ENCODE peak calls at places on chromosome 17, in ten cellular contexts. One of them, this sample, is unnamed.

GRCh38 chr17:69533481-69534234 is 119.2 kb downstream of the MAP2K6 start:
- DNase-seq in pons: no peak
- DNase-seq in EL: no peak
- DNase-seq in RPMI8226: no peak
- DNase-seq in CD8-positive, alpha-beta memory T cell: no peak
- DNase-seq in activated T-cell treated with anti-CD3 and anti-CD28 coated beads for 48 hours: no peak
- DNase-seq in T follicular helper cell: no peak
- DNase-seq in cerebellar cortex: no peak
- DNase-seq in transverse colon: no peak
- DNase-seq in midbrain: no peak
- DNase-seq in this sample: no peak

GRCh38 chr17:33302394-33302793 is 9.3 kb upstream of the ASIC2 start:
- DNase-seq in pons: no peak
- DNase-seq in EL: no peak
- DNase-seq in RPMI8226: no peak
- DNase-seq in CD8-positive, alpha-beta memory T cell: no peak
- DNase-seq in activated T-cell treated with anti-CD3 and anti-CD28 coated beads for 48 hours: no peak
- DNase-seq in T follicular helper cell: no peak
- DNase-seq in cerebellar cortex: no peak
- DNase-seq in transverse colon: no peak
- DNase-seq in midbrain: no peak
- DNase-seq in this sample: no peak

GRCh38 chr17:81579821-81580321 is 27.7 kb upstream of the FAAP100 start:
- DNase-seq in pons: no peak
- DNase-seq in EL: peak
- DNase-seq in RPMI8226: no peak
- DNase-seq in CD8-positive, alpha-beta memory T cell: no peak
- DNase-seq in activated T-cell treated with anti-CD3 and anti-CD28 coated beads for 48 hours: no peak
- DNase-seq in T follicular helper cell: no peak
- DNase-seq in cerebellar cortex: no peak
- DNase-seq in transverse colon: no peak
- DNase-seq in midbrain: no peak
- DNase-seq in this sample: peak

GRCh38 chr17:17859909-17860760 is 23.3 kb upstream of the SREBF1 start:
- DNase-seq in pons: peak
- DNase-seq in EL: peak
- DNase-seq in RPMI8226: peak
- DNase-seq in CD8-positive, alpha-beta memory T cell: peak
- DNase-seq in activated T-cell treated with anti-CD3 and anti-CD28 coated beads for 48 hours: peak
- DNase-seq in T follicular helper cell: peak
- DNase-seq in cerebellar cortex: peak
- DNase-seq in transverse colon: peak
- DNase-seq in midbrain: peak
- DNase-seq in this sample: peak

GRCh38 chr17:76370261-76370993 is 14.0 kb upstream of the SPHK1 start:
- DNase-seq in pons: no peak
- DNase-seq in EL: peak
- DNase-seq in RPMI8226: no peak
- DNase-seq in CD8-positive, alpha-beta memory T cell: no peak
- DNase-seq in activated T-cell treated with anti-CD3 and anti-CD28 coated beads for 48 hours: no peak
- DNase-seq in T follicular helper cell: no peak
- DNase-seq in cerebellar cortex: no peak
- DNase-seq in transverse colon: peak
- DNase-seq in midbrain: no peak
- DNase-seq in this sample: peak

GRCh38 chr17:66276328-66276937 is 26.0 kb upstream of the PRKCA start:
- DNase-seq in pons: no peak
- DNase-seq in EL: peak
- DNase-seq in RPMI8226: no peak
- DNase-seq in CD8-positive, alpha-beta memory T cell: no peak
- DNase-seq in activated T-cell treated with anti-CD3 and anti-CD28 coated beads for 48 hours: no peak
- DNase-seq in T follicular helper cell: no peak
- DNase-seq in cerebellar cortex: no peak
- DNase-seq in transverse colon: no peak
- DNase-seq in midbrain: no peak
- DNase-seq in this sample: peak

GRCh38 chr17:60664022-60664421 is 13.6 kb upstream of the BCAS3 start:
- DNase-seq in pons: no peak
- DNase-seq in EL: peak
- DNase-seq in RPMI8226: no peak
- DNase-seq in CD8-positive, alpha-beta memory T cell: no peak
- DNase-seq in activated T-cell treated with anti-CD3 and anti-CD28 coated beads for 48 hours: no peak
- DNase-seq in T follicular helper cell: no peak
- DNase-seq in cerebellar cortex: no peak
- DNase-seq in transverse colon: no peak
- DNase-seq in midbrain: no peak
- DNase-seq in this sample: peak

GRCh38 chr17:6574689-6575595 is 18.6 kb upstream of the PITPNM3 start:
- DNase-seq in pons: peak
- DNase-seq in EL: peak
- DNase-seq in RPMI8226: no peak
- DNase-seq in CD8-positive, alpha-beta memory T cell: no peak
- DNase-seq in activated T-cell treated with anti-CD3 and anti-CD28 coated beads for 48 hours: peak
- DNase-seq in T follicular helper cell: no peak
- DNase-seq in cerebellar cortex: peak
- DNase-seq in transverse colon: peak
- DNase-seq in midbrain: peak
- DNase-seq in this sample: peak

GRCh38 chr17:50177983-50178834 is 12.4 kb downstream of the SGCA start:
- DNase-seq in pons: no peak
- DNase-seq in EL: peak
- DNase-seq in RPMI8226: peak
- DNase-seq in CD8-positive, alpha-beta memory T cell: peak
- DNase-seq in activated T-cell treated with anti-CD3 and anti-CD28 coated beads for 48 hours: peak
- DNase-seq in T follicular helper cell: no peak
- DNase-seq in cerebellar cortex: no peak
- DNase-seq in transverse colon: peak
- DNase-seq in midbrain: peak
- DNase-seq in this sample: peak

GRCh38 chr17:1134634-1135324 is 45.0 kb downstream of the ABR start:
- DNase-seq in pons: no peak
- DNase-seq in EL: no peak
- DNase-seq in RPMI8226: no peak
- DNase-seq in CD8-positive, alpha-beta memory T cell: no peak
- DNase-seq in activated T-cell treated with anti-CD3 and anti-CD28 coated beads for 48 hours: no peak
- DNase-seq in T follicular helper cell: no peak
- DNase-seq in cerebellar cortex: no peak
- DNase-seq in transverse colon: no peak
- DNase-seq in midbrain: no peak
- DNase-seq in this sample: no peak

GRCh38 chr17:40253565-40253964 is 34.1 kb upstream of the CDC6 start:
- DNase-seq in pons: no peak
- DNase-seq in EL: peak
- DNase-seq in RPMI8226: no peak
- DNase-seq in CD8-positive, alpha-beta memory T cell: no peak
- DNase-seq in activated T-cell treated with anti-CD3 and anti-CD28 coated beads for 48 hours: no peak
- DNase-seq in T follicular helper cell: no peak
- DNase-seq in cerebellar cortex: no peak
- DNase-seq in transverse colon: no peak
- DNase-seq in midbrain: no peak
- DNase-seq in this sample: peak

GRCh38 chr17:42282478-42283080 is 5.7 kb upstream of the STAT5A start:
- DNase-seq in pons: no peak
- DNase-seq in EL: no peak
- DNase-seq in RPMI8226: no peak
- DNase-seq in CD8-positive, alpha-beta memory T cell: no peak
- DNase-seq in activated T-cell treated with anti-CD3 and anti-CD28 coated beads for 48 hours: no peak
- DNase-seq in T follicular helper cell: no peak
- DNase-seq in cerebellar cortex: no peak
- DNase-seq in transverse colon: no peak
- DNase-seq in midbrain: no peak
- DNase-seq in this sample: no peak

GRCh38 chr17:47730681-47731080 is 2.4 kb upstream of the TBX21 start:
- DNase-seq in pons: no peak
- DNase-seq in EL: no peak
- DNase-seq in RPMI8226: no peak
- DNase-seq in CD8-positive, alpha-beta memory T cell: no peak
- DNase-seq in activated T-cell treated with anti-CD3 and anti-CD28 coated beads for 48 hours: no peak
- DNase-seq in T follicular helper cell: no peak
- DNase-seq in cerebellar cortex: no peak
- DNase-seq in transverse colon: no peak
- DNase-seq in midbrain: no peak
- DNase-seq in this sample: no peak

GRCh38 chr17:44997733-44998520 is 29.8 kb upstream of the C1QL1 start:
- DNase-seq in pons: no peak
- DNase-seq in EL: peak
- DNase-seq in RPMI8226: no peak
- DNase-seq in CD8-positive, alpha-beta memory T cell: no peak
- DNase-seq in activated T-cell treated with anti-CD3 and anti-CD28 coated beads for 48 hours: no peak
- DNase-seq in T follicular helper cell: no peak
- DNase-seq in cerebellar cortex: no peak
- DNase-seq in transverse colon: no peak
- DNase-seq in midbrain: no peak
- DNase-seq in this sample: no peak

GRCh38 chr17:28563475-28563874 is 7.8 kb downstream of the PIGS start:
- DNase-seq in pons: no peak
- DNase-seq in EL: peak
- DNase-seq in RPMI8226: no peak
- DNase-seq in CD8-positive, alpha-beta memory T cell: no peak
- DNase-seq in activated T-cell treated with anti-CD3 and anti-CD28 coated beads for 48 hours: no peak
- DNase-seq in T follicular helper cell: no peak
- DNase-seq in cerebellar cortex: no peak
- DNase-seq in transverse colon: no peak
- DNase-seq in midbrain: no peak
- DNase-seq in this sample: peak

GRCh38 chr17:17721140-17721668 is 39.9 kb downstream of the RAI1 start:
- DNase-seq in pons: no peak
- DNase-seq in EL: no peak
- DNase-seq in RPMI8226: no peak
- DNase-seq in CD8-positive, alpha-beta memory T cell: no peak
- DNase-seq in activated T-cell treated with anti-CD3 and anti-CD28 coated beads for 48 hours: no peak
- DNase-seq in T follicular helper cell: no peak
- DNase-seq in cerebellar cortex: no peak
- DNase-seq in transverse colon: no peak
- DNase-seq in midbrain: no peak
- DNase-seq in this sample: no peak

GRCh38 chr17:70519300-70519699 is 350.0 kb downstream of the KCNJ2 start:
- DNase-seq in pons: no peak
- DNase-seq in EL: no peak
- DNase-seq in RPMI8226: no peak
- DNase-seq in CD8-positive, alpha-beta memory T cell: no peak
- DNase-seq in activated T-cell treated with anti-CD3 and anti-CD28 coated beads for 48 hours: no peak
- DNase-seq in T follicular helper cell: no peak
- DNase-seq in cerebellar cortex: no peak
- DNase-seq in transverse colon: no peak
- DNase-seq in midbrain: no peak
- DNase-seq in this sample: no peak

GRCh38 chr17:21078056-21078825 is 35.4 kb upstream of the USP22 start:
- DNase-seq in pons: peak
- DNase-seq in EL: no peak
- DNase-seq in RPMI8226: no peak
- DNase-seq in CD8-positive, alpha-beta memory T cell: no peak
- DNase-seq in activated T-cell treated with anti-CD3 and anti-CD28 coated beads for 48 hours: no peak
- DNase-seq in T follicular helper cell: no peak
- DNase-seq in cerebellar cortex: peak
- DNase-seq in transverse colon: no peak
- DNase-seq in midbrain: no peak
- DNase-seq in this sample: no peak

GRCh38 chr17:77601054-77601979 is 357.2 kb upstream of the TNRC6C start:
- DNase-seq in pons: no peak
- DNase-seq in EL: no peak
- DNase-seq in RPMI8226: no peak
- DNase-seq in CD8-positive, alpha-beta memory T cell: no peak
- DNase-seq in activated T-cell treated with anti-CD3 and anti-CD28 coated beads for 48 hours: no peak
- DNase-seq in T follicular helper cell: no peak
- DNase-seq in cerebellar cortex: peak
- DNase-seq in transverse colon: no peak
- DNase-seq in midbrain: no peak
- DNase-seq in this sample: peak

GRCh38 chr17:29143894-29144293 is 36.3 kb downstream of the MYO18A start:
- DNase-seq in pons: peak
- DNase-seq in EL: no peak
- DNase-seq in RPMI8226: peak
- DNase-seq in CD8-positive, alpha-beta memory T cell: no peak
- DNase-seq in activated T-cell treated with anti-CD3 and anti-CD28 coated beads for 48 hours: no peak
- DNase-seq in T follicular helper cell: no peak
- DNase-seq in cerebellar cortex: peak
- DNase-seq in transverse colon: no peak
- DNase-seq in midbrain: peak
- DNase-seq in this sample: peak

GRCh38 chr17:79808763-79809529 is 12.1 kb upstream of the CBX8 start:
- DNase-seq in pons: peak
- DNase-seq in EL: peak
- DNase-seq in RPMI8226: peak
- DNase-seq in CD8-positive, alpha-beta memory T cell: no peak
- DNase-seq in activated T-cell treated with anti-CD3 and anti-CD28 coated beads for 48 hours: no peak
- DNase-seq in T follicular helper cell: no peak
- DNase-seq in cerebellar cortex: peak
- DNase-seq in transverse colon: peak
- DNase-seq in midbrain: peak
- DNase-seq in this sample: no peak

GRCh38 chr17:17326275-17326875 is 23.2 kb downstream of the NT5M start:
- DNase-seq in pons: no peak
- DNase-seq in EL: no peak
- DNase-seq in RPMI8226: no peak
- DNase-seq in CD8-positive, alpha-beta memory T cell: no peak
- DNase-seq in activated T-cell treated with anti-CD3 and anti-CD28 coated beads for 48 hours: no peak
- DNase-seq in T follicular helper cell: no peak
- DNase-seq in cerebellar cortex: no peak
- DNase-seq in transverse colon: no peak
- DNase-seq in midbrain: no peak
- DNase-seq in this sample: no peak

GRCh38 chr17:35895602-35896001 is 15.4 kb upstream of the CCL5 start:
- DNase-seq in pons: no peak
- DNase-seq in EL: peak
- DNase-seq in RPMI8226: no peak
- DNase-seq in CD8-positive, alpha-beta memory T cell: no peak
- DNase-seq in activated T-cell treated with anti-CD3 and anti-CD28 coated beads for 48 hours: no peak
- DNase-seq in T follicular helper cell: no peak
- DNase-seq in cerebellar cortex: no peak
- DNase-seq in transverse colon: no peak
- DNase-seq in midbrain: no peak
- DNase-seq in this sample: no peak

GRCh38 chr17:83199500-83200201 is 120.2 kb downstream of the METRNL start:
- DNase-seq in pons: peak
- DNase-seq in EL: peak
- DNase-seq in RPMI8226: peak
- DNase-seq in CD8-positive, alpha-beta memory T cell: peak
- DNase-seq in activated T-cell treated with anti-CD3 and anti-CD28 coated beads for 48 hours: peak
- DNase-seq in T follicular helper cell: no peak
- DNase-seq in cerebellar cortex: no peak
- DNase-seq in transverse colon: peak
- DNase-seq in midbrain: no peak
- DNase-seq in this sample: peak

GRCh38 chr17:44309472-44309871 is 1.1 kb downstream of the RUNDC3A start:
- DNase-seq in pons: no peak
- DNase-seq in EL: no peak
- DNase-seq in RPMI8226: no peak
- DNase-seq in CD8-positive, alpha-beta memory T cell: no peak
- DNase-seq in activated T-cell treated with anti-CD3 and anti-CD28 coated beads for 48 hours: no peak
- DNase-seq in T follicular helper cell: no peak
- DNase-seq in cerebellar cortex: no peak
- DNase-seq in transverse colon: no peak
- DNase-seq in midbrain: no peak
- DNase-seq in this sample: no peak

GRCh38 chr17:6753006-6753445 is 2.8 kb upstream of the XAF1 start:
- DNase-seq in pons: peak
- DNase-seq in EL: peak
- DNase-seq in RPMI8226: no peak
- DNase-seq in CD8-positive, alpha-beta memory T cell: peak
- DNase-seq in activated T-cell treated with anti-CD3 and anti-CD28 coated beads for 48 hours: no peak
- DNase-seq in T follicular helper cell: no peak
- DNase-seq in cerebellar cortex: no peak
- DNase-seq in transverse colon: peak
- DNase-seq in midbrain: no peak
- DNase-seq in this sample: peak

GRCh38 chr17:78117027-78117981 is 11.3 kb downstream of the TMC6 start:
- DNase-seq in pons: peak
- DNase-seq in EL: no peak
- DNase-seq in RPMI8226: no peak
- DNase-seq in CD8-positive, alpha-beta memory T cell: no peak
- DNase-seq in activated T-cell treated with anti-CD3 and anti-CD28 coated beads for 48 hours: no peak
- DNase-seq in T follicular helper cell: no peak
- DNase-seq in cerebellar cortex: no peak
- DNase-seq in transverse colon: peak
- DNase-seq in midbrain: peak
- DNase-seq in this sample: no peak

GRCh38 chr17:62790554-62790953 is 17.6 kb downstream of the MARCHF10 start:
- DNase-seq in pons: no peak
- DNase-seq in EL: peak
- DNase-seq in RPMI8226: peak
- DNase-seq in CD8-positive, alpha-beta memory T cell: no peak
- DNase-seq in activated T-cell treated with anti-CD3 and anti-CD28 coated beads for 48 hours: no peak
- DNase-seq in T follicular helper cell: no peak
- DNase-seq in cerebellar cortex: no peak
- DNase-seq in transverse colon: no peak
- DNase-seq in midbrain: no peak
- DNase-seq in this sample: peak

This sample was measured in AG10803.